ENCODE peak calls at places on chromosomes 12 and 14, in four cellular contexts. X is HepG2, E is K562, J is GM12878. L is an unnamed sample.

GRCh38 chr12:6967548-6968100 is 2.8 kb downstream of the PHB2 start:
- DNase-seq in J (no peak), E (no peak), X (no peak), L (no peak)

GRCh38 chr14:56241441-56241840 is 123.2 kb downstream of the PELI2 start:
- DNase-seq in J (no peak), X (no peak), E (no peak), L (no peak)

GRCh38 chr12:98699568-98699967 is 54.5 kb downstream of the APAF1 start:
- DNase-seq in E (no peak), X (no peak), J (no peak), L (no peak)

GRCh38 chr12:124554429-124555029 is 12.9 kb downstream of the NCOR2 start:
- DNase-seq in J (no peak), X (no peak), E (no peak), L (no peak)

GRCh38 chr12:59973515-59973914 is 377.7 kb downstream of the SLC16A7 start:
- DNase-seq in E (no peak), X (no peak), J (no peak), L (no peak)

GRCh38 chr12:101051901-101052550 is 158.0 kb downstream of the SLC5A8 start:
- DNase-seq in E (no peak), J (no peak), X (peak; percentile 88), L (peak; percentile 27)

GRCh38 chr12:93237235-93237915 is 140.3 kb upstream of the NUDT4 start:
- DNase-seq in X (peak; percentile 13), J (no peak), E (no peak), L (no peak)

GRCh38 chr12:2051700-2052625 is 824 bp upstream of the CACNA1C start:
- DNase-seq in E (no peak), X (no peak), J (no peak), L (peak; percentile 25)

GRCh38 chr14:104390941-104391901 is 188.3 kb upstream of the C14orf180 start:
- DNase-seq in X (no peak), J (no peak), E (no peak), L (no peak)

GRCh38 chr12:121709478-121709890 is 3.1 kb upstream of the TMEM120B start:
- DNase-seq in X (peak; percentile 54), J (no peak), E (no peak), L (no peak)

GRCh38 chr14:66440806-66441205 is 45.4 kb upstream of the CCDC196 start:
- DNase-seq in J (no peak), X (no peak), E (no peak), L (no peak)

GRCh38 chr12:2856051-2856450 is 788 bp downstream of the TEX52 start:
- DNase-seq in E (no peak), J (no peak), X (no peak), L (no peak)

GRCh38 chr14:71725802-71726638 is 206.2 kb upstream of the RGS6 start:
- DNase-seq in X (no peak), J (no peak), E (no peak), L (no peak)

GRCh38 chr12:110776410-110776809 is 33.7 kb upstream of the PPP1CC start:
- DNase-seq in X (no peak), J (peak; percentile 96), E (no peak), L (no peak)

GRCh38 chr12:130493951-130494350 is 156.3 kb downstream of the PIWIL1 start:
- DNase-seq in J (no peak), E (no peak), X (no peak), L (no peak)

GRCh38 chr12:76272292-76272691 is 75.9 kb downstream of the BBS10 start:
- DNase-seq in X (peak; percentile 3), E (no peak), J (no peak), L (no peak)

GRCh38 chr12:54030889-54031860 is 1.7 kb upstream of the HOXC5 start:
- DNase-seq in X (no peak), J (no peak), E (no peak), L (no peak)

GRCh38 chr14:23568021-23568599 is 519 bp upstream of the AP1G2 start:
- DNase-seq in E (no peak), J (no peak), X (no peak), L (no peak)

GRCh38 chr14:99554184-99554583 is 49.8 kb downstream of the CCDC85C start:
- DNase-seq in J (no peak), X (no peak), E (no peak), L (no peak)

GRCh38 chr12:45648070-45648469 is 81.4 kb upstream of the ARID2 start:
- DNase-seq in J (no peak), X (peak; percentile 6), E (no peak), L (no peak)

GRCh38 chr14:98907981-98908544 is 363.9 kb downstream of the BCL11B start:
- DNase-seq in X (no peak), E (no peak), J (no peak), L (no peak)

GRCh38 chr14:100435459-100435858 is 112.3 kb downstream of the SLC25A47 start:
- DNase-seq in X (no peak), J (no peak), E (no peak), L (no peak)

GRCh38 chr12:101607894-101608293 is 13.1 kb downstream of the MYBPC1 start:
- DNase-seq in E (no peak), J (no peak), X (peak; percentile 91), L (no peak)

GRCh38 chr14:91509878-91510170 is 286 bp downstream of the PPP4R3A start:
- DNase-seq in J (no peak), E (no peak), X (no peak), L (no peak)

GRCh38 chr12:16006752-16007151 is 95.6 kb downstream of the DERA start:
- DNase-seq in X (no peak), E (no peak), J (no peak), L (no peak)
- TF ChIP-seq BHLHE40 in X (no peak), E (no peak), J (no peak), L (no peak)

DNA sequence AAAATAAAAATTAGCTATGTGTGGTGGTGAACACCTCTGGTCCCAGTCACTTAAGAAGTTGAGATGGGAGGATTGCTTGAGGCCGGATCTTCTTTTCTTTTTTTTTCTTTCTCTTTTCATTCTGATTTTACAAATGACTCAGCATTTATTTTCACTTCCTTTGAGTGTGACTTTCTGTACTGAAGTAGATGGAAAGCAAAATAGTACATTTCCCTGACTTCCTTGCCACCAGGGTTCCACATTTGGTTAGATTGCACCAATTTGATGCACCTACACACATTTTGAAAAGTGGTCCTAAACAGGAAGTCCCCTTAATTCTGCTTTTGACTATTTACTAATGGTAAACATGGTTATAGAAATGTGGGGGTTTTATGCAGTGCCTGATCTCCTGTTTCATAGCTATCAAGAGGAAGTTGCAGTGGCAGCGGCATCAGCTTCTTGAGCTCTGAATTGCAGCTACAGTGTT is 13.0 kb upstream of the LEMD3 start:
- DNase-seq in E (no peak), X (no peak), J (peak; percentile 77), L (no peak)
- TF ChIP-seq TARDBP in E (no peak), X (no peak), J (no peak), L (no peak)

DNA sequence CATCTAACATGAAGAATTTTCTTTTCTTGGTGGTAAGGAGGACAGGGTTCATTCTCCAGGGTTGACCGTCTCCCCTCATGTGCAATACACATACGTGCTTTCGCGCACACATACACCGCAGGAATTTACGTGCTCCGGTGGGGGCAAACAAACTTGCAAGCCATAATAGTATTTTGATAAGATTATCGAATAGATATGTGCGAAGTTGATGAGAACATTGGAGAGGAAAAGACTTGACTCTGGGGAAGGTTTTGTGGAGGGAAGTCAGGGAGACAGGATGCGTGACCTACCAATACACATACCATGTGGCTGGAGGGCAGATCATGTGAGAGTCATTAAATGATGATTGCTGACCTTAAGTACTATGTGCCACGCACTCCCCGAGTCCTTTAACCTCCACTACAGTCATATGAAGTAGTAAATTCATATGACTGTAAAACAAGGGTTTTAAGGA is 876 bp downstream of the RAD51B start:
- DNase-seq in E (peak; percentile 12), X (peak; percentile 12), J (no peak), L (peak; percentile 37)
- TF ChIP-seq BHLHE40 in E (peak; percentile 13), X (no peak), J (peak; percentile 67), L (no peak)

GRCh38 chr12:94650143-94651056 is at the start of gene TMCC3:
- DNase-seq in E (no peak), X (no peak), J (no peak), L (peak; percentile 68)
- TF ChIP-seq TARDBP in E (no peak), X (no peak), J (no peak), L (no peak)

GRCh38 chr12:40248034-40248433 is 23.2 kb downstream of the LRRK2 start:
- DNase-seq in J (no peak), E (no peak), X (no peak), L (no peak)
- TF ChIP-seq BHLHE40 in J (no peak), E (no peak), X (no peak), L (no peak)

GRCh38 chr12:48793696-48794095 is 4.8 kb upstream of the ADCY6 start:
- DNase-seq in E (no peak), J (no peak), X (no peak), L (no peak)

GRCh38 chr12:48796976-48797375 is 8.1 kb upstream of the ADCY6 start:
- DNase-seq in X (no peak), J (no peak), E (no peak), L (no peak)

GRCh38 chr12:48794870-48795269 is 6.0 kb upstream of the ADCY6 start:
- DNase-seq in J (no peak), E (no peak), X (no peak), L (no peak)

GRCh38 chr12:48800457-48800856 is 11.6 kb upstream of the ADCY6 start:
- DNase-seq in X (no peak), J (no peak), E (no peak), L (no peak)

DNA sequence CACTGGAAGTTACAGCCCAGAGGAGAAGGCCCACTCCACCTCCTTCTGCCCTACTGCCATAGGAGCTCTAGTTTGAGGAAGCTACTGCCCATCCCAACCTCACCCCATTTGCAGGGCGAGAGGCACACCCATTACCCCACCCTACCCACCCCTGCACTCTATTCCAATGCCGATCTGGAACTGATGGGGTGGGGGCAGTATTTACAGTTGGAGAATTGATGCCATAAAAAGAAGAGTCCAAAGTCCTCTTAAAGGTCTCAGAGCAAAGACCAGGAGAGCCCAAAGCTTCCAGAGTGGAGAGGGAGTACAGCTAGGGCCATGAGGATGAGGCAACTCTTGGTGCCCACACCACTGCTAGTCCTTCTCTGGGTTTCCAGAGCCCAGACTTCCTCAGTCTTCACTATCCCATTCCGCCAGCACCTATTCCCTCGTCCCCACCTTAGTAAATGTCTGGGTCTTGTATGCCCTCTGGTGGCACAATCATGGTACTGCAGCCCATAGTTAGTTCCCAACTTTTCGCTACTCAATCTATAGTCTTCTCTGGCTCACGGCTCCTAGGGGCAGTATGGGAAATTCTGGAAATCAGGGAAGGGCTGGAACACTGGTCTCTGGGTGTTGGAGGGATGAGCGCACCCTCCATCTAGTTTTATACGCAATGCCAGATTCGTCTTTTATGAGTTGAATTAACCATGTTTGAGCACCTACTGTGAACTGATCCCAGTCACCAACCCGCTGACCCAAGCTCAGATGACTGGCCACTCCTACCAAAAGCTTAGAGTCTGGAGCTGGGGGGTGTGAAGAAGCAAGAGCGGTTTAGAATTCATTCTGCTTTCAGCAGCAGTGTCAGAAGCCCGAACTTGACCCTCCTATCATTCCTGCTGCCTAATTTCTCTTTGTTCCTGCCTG is 6.9 kb upstream of the ADCY6 start:
- DNase-seq in X (peak; percentile 67), E (peak; percentile 79), J (peak; percentile 16), L (peak; percentile 85)
- TF ChIP-seq TARDBP in X (no peak), E (no peak), J (no peak), L (no peak)

L was measured in HEK293T.